ENCODE peak calls at places on chromosome 9, in nine cellular contexts. Z is esophagus squamous epithelium, B is heart right ventricle, A is body of pancreas, C is H7, S is right cardiac atrium, J is heart left ventricle, X is dorsolateral prefrontal cortex, E is fibroblast of pulmonary artery. G is an unnamed sample.
A peak's percentile ranks its signal among the peaks of the same experiment; 100 is the strongest.

GRCh38 chr9:16341176-16341575 is 529.3 kb downstream of the BNC2 start:
- DNase-seq in B (no peak), E (peak; percentile 29), S (no peak), C (no peak), A (no peak), Z (no peak), J (no peak), X (no peak), G (no peak)

GRCh38 chr9:20532584-20532983 is 89.7 kb downstream of the MLLT3 start:
- DNase-seq in X (no peak), B (no peak), Z (no peak), S (no peak), A (no peak), E (no peak), J (no peak), C (no peak), G (no peak)

GRCh38 chr9:107222020-107222522 is 61.0 kb upstream of the RAD23B start:
- DNase-seq in B (no peak), A (no peak), S (no peak), J (no peak), Z (no peak), E (peak; percentile 51), C (no peak), X (no peak), G (peak; percentile 45)

GRCh38 chr9:111957856-111958631 is 61.4 kb downstream of the UGCG start:
- DNase-seq in A (peak; percentile 20), J (no peak), S (no peak), C (no peak), X (no peak), Z (no peak), E (peak; percentile 100), B (no peak), G (no peak)

GRCh38 chr9:133238272-133238850 is 29.3 kb upstream of the OBP2B start:
- DNase-seq in E (peak; percentile 46), X (peak; percentile 32), Z (no peak), A (peak; percentile 65), C (peak; percentile 100), B (peak; percentile 93), J (peak; percentile 93), S (peak; percentile 93), G (peak; percentile 58)

GRCh38 chr9:121021294-121021693 is 28.8 kb downstream of the C5 start:
- DNase-seq in C (no peak), J (no peak), B (no peak), E (no peak), Z (no peak), S (no peak), X (peak; percentile 3), A (no peak), G (no peak)

GRCh38 chr9:112174223-112174964 is 703 bp downstream of the SUSD1 start:
- DNase-seq in B (peak; percentile 77), C (peak; percentile 84), J (peak; percentile 73), E (no peak), S (peak; percentile 79), A (peak; percentile 64), X (peak; percentile 30), Z (no peak), G (peak; percentile 77)

GRCh38 chr9:6272229-6272597 is 56.0 kb upstream of the TPD52L3 start:
- DNase-seq in X (no peak), E (peak; percentile 97), J (no peak), S (no peak), Z (no peak), C (no peak), A (peak; percentile 53), B (no peak), G (peak; percentile 16)

GRCh38 chr9:121353246-121353975 is 16.6 kb downstream of the STOM start:
- DNase-seq in X (no peak), S (no peak), J (no peak), A (no peak), B (no peak), Z (no peak), E (no peak), C (no peak), G (no peak)

GRCh38 chr9:111603041-111603440 is 3.6 kb upstream of the PTGR1 start:
- DNase-seq in Z (no peak), S (no peak), J (no peak), B (no peak), E (peak; percentile 35), C (no peak), X (no peak), A (no peak), G (no peak)

GRCh38 chr9:80410106-80410505 is 838.3 kb downstream of the TLE4 start:
- DNase-seq in C (peak; percentile 28), X (no peak), E (peak; percentile 3), Z (no peak), B (no peak), J (peak; percentile 24), S (no peak), A (no peak), G (no peak)

GRCh38 chr9:104279535-104280215 is 185.6 kb downstream of the SMC2 start:
- DNase-seq in C (no peak), X (no peak), A (no peak), J (no peak), Z (no peak), S (no peak), B (no peak), E (peak; percentile 67), G (no peak)

GRCh38 chr9:121360975-121361374 is 9.1 kb downstream of the STOM start:
- DNase-seq in C (no peak), E (peak; percentile 82), X (no peak), Z (no peak), J (no peak), S (no peak), A (no peak), B (no peak), G (no peak)

GRCh38 chr9:109176386-109176785 is 9.3 kb upstream of the FRRS1L start:
- DNase-seq in B (no peak), Z (no peak), A (no peak), S (no peak), X (no peak), E (no peak), J (no peak), C (no peak), G (no peak)

DNA sequence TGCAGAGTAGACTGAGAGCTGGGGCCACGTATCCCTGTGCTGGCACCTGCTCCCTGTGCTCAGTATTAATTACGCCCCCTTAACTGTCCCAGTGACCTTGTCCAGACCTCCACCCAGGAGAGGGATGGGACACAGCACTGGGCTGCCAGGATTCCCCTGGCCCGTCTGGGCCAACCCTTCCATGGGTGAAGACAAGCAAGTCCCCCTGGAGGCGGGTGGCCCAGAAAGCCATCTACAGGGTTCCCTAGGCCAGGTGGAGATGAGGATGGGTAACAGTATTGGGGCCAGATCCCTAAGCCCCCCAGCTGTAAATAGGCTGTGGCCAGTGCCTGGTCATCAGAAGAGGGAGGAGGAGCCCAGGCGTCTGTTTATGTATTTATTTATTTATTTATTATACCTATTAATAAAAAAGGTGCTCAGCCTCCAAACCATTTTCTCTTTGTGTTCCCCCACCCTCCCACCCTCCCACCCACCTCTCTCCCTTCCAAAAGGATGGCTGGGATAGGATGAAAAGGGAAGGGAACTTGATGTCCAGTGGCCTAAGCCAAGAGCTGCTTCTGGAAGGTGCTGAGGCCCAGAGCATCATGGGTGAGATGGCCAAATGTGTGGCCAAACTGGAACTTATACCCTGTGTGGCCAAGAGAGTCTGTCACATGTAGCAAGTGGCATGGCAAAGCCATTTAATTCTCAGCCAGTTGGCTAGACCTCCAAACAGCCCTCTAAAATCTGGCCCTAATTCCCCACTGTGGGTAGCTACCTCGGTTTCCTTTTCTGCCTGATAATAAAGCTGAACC is 43.4 kb upstream of the TESK1 start:
- DNase-seq in J (no peak), X (no peak), C (no peak), A (no peak), Z (no peak), E (no peak), B (no peak), S (no peak), G (no peak)
- H3K4me3 ChIP-seq in J (no peak overlapping the region), X (no peak overlapping the region), C (no peak overlapping the region), A (no peak overlapping the region), Z (no peak overlapping the region), E (no peak overlapping the region), B (no peak overlapping the region), S (no peak overlapping the region), G (no peak overlapping the region)

DNA sequence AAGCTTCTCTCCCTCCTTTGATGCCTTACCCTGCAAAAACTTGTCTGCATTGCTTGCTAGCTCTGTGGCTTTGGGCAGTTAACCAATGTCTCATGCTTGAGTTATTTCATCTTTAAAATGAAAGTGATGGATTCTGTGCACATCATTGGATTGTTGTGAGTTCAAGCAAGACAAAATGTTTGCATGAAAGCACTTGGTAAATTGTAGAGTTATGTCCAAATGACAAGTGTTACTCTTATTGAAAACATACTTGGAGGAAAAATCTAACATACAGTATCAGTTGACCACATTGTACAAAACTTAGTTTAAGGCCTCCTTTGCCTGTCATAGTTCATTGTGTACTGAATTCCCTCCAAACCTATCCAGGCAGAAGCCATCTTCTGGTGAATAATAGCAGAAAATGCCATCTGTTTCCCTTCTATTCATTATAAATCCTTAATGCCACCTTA is 30.0 kb downstream of the TGFBR1 start:
- DNase-seq in E (peak; percentile 22), B (no peak), J (no peak), Z (no peak), C (no peak), S (no peak), A (no peak), X (no peak), G (no peak)
- H3K4me3 ChIP-seq in E (no peak overlapping the region), B (no peak overlapping the region), J (no peak overlapping the region), Z (no peak overlapping the region), C (no peak overlapping the region), S (no peak overlapping the region), A (no peak overlapping the region), X (no peak overlapping the region), G (no peak overlapping the region)

GRCh38 chr9:71879644-71880174 is 31.3 kb downstream of the ABHD17B start:
- DNase-seq in X (no peak), B (no peak), C (no peak), A (no peak), E (no peak), J (no peak), S (no peak), Z (no peak), G (no peak)
- H3K4me3 ChIP-seq in X (no peak overlapping the region), B (no peak overlapping the region), C (no peak overlapping the region), A (no peak overlapping the region), E (no peak overlapping the region), J (no peak overlapping the region), S (no peak overlapping the region), Z (no peak overlapping the region), G (no peak overlapping the region)

DNA sequence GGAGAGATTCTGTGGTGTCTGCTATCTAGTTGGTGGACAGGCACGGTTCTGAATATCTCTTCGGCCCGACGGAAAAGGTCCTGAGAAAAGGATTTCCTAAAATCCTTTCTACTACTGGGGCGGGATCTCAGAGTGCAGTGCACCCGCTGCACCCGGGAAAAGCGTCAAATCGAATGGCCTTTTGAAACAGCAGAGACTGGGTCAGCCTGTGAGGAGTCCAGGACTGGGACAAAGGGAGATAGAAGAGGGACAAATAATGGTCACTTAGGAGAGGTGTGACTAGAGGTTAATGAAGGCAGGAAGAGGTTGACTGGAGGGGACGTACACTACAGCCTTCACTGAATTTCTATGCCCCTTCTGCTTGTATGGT is 1.5 kb downstream of the PLPPR1 start:
- DNase-seq in B (no peak), A (no peak), C (peak; percentile 9), X (no peak), S (no peak), E (no peak), Z (no peak), J (no peak), G (no peak)
- H3K4me3 ChIP-seq in B (no peak overlapping the region), A (no peak overlapping the region), C (no peak overlapping the region), X (peak overlapping the region; percentile 75), S (no peak overlapping the region), E (no peak overlapping the region), Z (no peak overlapping the region), J (no peak overlapping the region), G (no peak overlapping the region)